ENCODE peak calls at places on chromosomes 16 and 17, in six cellular contexts. B, D, Z, U, S and O are unnamed samples.

GRCh38 chr17:38852771-38853291 is 690 bp downstream of the RPL23 start:
- DNase-seq in B (no peak), D (no peak), Z (no peak), U (no peak), S (no peak), O (no peak)

GRCh38 chr17:79087428-79088143 is 13.0 kb downstream of the ENGASE start:
- DNase-seq in B (no peak), D (peak; percentile 65), Z (peak; percentile 69), U (peak; percentile 69), S (peak; percentile 75), O (peak; percentile 92)

GRCh38 chr17:39196820-39197331 is 593 bp downstream of the CACNB1 start:
- DNase-seq in B (no peak), D (no peak), Z (peak; percentile 72), U (no peak), S (peak; percentile 24), O (no peak)

GRCh38 chr16:64159986-64160385 is 961.9 kb downstream of the CDH11 start:
- DNase-seq in B (no peak), D (no peak), Z (no peak), U (no peak), S (no peak), O (no peak)

GRCh38 chr16:29678691-29679267 is at the start of gene QPRT:
- DNase-seq in B (no peak), D (peak; percentile 67), Z (no peak), U (peak; percentile 47), S (peak; percentile 76), O (no peak)

GRCh38 chr16:49755291-49755611 is 100.7 kb downstream of the ZNF423 start:
- DNase-seq in B (no peak), D (peak; percentile 33), Z (no peak), U (peak; percentile 45), S (peak; percentile 3), O (no peak)

GRCh38 chr16:83420206-83420760 is 387.5 kb upstream of the HSBP1 start:
- DNase-seq in B (no peak), D (no peak), Z (no peak), U (no peak), S (no peak), O (no peak)

GRCh38 chr16:75402821-75403475 is 30.4 kb downstream of the CFDP1 start:
- DNase-seq in B (no peak), D (peak; percentile 34), Z (no peak), U (no peak), S (peak; percentile 30), O (no peak)

GRCh38 chr17:81309140-81309858 is 14.2 kb upstream of the SLC38A10 start:
- DNase-seq in B (peak; percentile 54), D (peak; percentile 97), Z (peak; percentile 92), U (peak; percentile 82), S (peak; percentile 93), O (peak; percentile 93)

GRCh38 chr17:81308161-81308560 is 13.1 kb upstream of the SLC38A10 start:
- DNase-seq in B (no peak), D (no peak), Z (no peak), U (no peak), S (no peak), O (no peak)

GRCh38 chr17:81306898-81307510 is 11.9 kb upstream of the SLC38A10 start:
- DNase-seq in B (no peak), D (no peak), Z (no peak), U (no peak), S (no peak), O (no peak)

GRCh38 chr17:81306491-81306890 is 11.4 kb upstream of the SLC38A10 start:
- DNase-seq in B (no peak), D (no peak), Z (no peak), U (no peak), S (no peak), O (no peak)

DNA sequence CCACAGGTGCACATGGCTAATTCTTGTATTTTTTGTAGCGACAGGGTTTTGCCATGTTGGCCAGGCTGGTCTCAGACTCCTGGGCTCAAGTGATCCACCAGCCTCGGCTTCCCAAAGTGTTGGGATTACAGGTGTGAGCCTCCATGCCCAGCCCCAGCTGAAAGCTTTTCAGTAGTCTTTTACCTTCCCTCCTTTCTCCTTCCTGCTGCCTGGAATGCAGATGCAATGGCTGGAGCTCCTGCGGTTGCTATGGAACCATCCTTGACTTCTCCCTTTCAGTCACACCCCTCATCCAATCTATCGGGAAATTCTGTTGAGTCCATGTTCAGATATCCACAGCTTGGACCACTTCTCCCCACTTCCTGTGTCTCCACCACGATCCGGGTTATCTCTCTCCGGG is 12.5 kb upstream of the SLC38A10 start:
- DNase-seq in B (no peak), D (no peak), Z (no peak), U (no peak), S (no peak), O (no peak)
- H3K4me1 ChIP-seq in B (peaks cover 8% of the 10 kb centered on the region), D (peaks cover 5% of the 10 kb centered on the region), Z (no peaks in the 10 kb centered on the region), U (peaks cover 12% of the 10 kb centered on the region), S (peaks cover 9% of the 10 kb centered on the region), O (peaks cover 6% of the 10 kb centered on the region)

GRCh38 chr17:31252741-31253140 is 44.3 kb downstream of the OMG start:
- DNase-seq in B (no peak), D (no peak), Z (no peak), U (no peak), S (no peak), O (no peak)

GRCh38 chr17:31251075-31251474 is 46.0 kb downstream of the OMG start:
- DNase-seq in B (no peak), D (peak; percentile 38), Z (no peak), U (no peak), S (no peak), O (no peak)

GRCh38 chr17:31249742-31250141 is 47.3 kb downstream of the OMG start:
- DNase-seq in B (no peak), D (no peak), Z (no peak), U (no peak), S (no peak), O (no peak)

GRCh38 chr17:31250229-31250628 is 46.8 kb downstream of the OMG start:
- DNase-seq in B (no peak), D (no peak), Z (no peak), U (no peak), S (no peak), O (no peak)

GRCh38 chr17:31251618-31252328 is 45.3 kb downstream of the OMG start:
- DNase-seq in B (no peak), D (peak; percentile 11), Z (no peak), U (no peak), S (no peak), O (no peak)
- H3K4me1 ChIP-seq in B (peaks cover 3% of the 10 kb centered on the region), D (no peaks in the 10 kb centered on the region), Z (no peaks in the 10 kb centered on the region), U (no peaks in the 10 kb centered on the region), S (peaks cover 3% of the 10 kb centered on the region), O (peaks cover 23% of the 10 kb centered on the region)

GRCh38 chr17:17060001-17060929 is 18.0 kb downstream of the MPRIP start:
- DNase-seq in B (no peak), D (no peak), Z (no peak), U (no peak), S (no peak), O (peak; percentile 62)

GRCh38 chr17:17061516-17061915 is 19.3 kb downstream of the MPRIP start:
- DNase-seq in B (no peak), D (no peak), Z (no peak), U (no peak), S (no peak), O (peak; percentile 18)

GRCh38 chr17:17060930-17061329 is 18.7 kb downstream of the MPRIP start:
- DNase-seq in B (no peak), D (no peak), Z (no peak), U (no peak), S (no peak), O (peak; percentile 28)

GRCh38 chr17:17058304-17058703 is 16.0 kb downstream of the MPRIP start:
- DNase-seq in B (no peak), D (no peak), Z (no peak), U (no peak), S (no peak), O (no peak)

GRCh38 chr17:17059301-17059890 is 17.1 kb downstream of the MPRIP start:
- DNase-seq in B (no peak), D (no peak), Z (no peak), U (no peak), S (no peak), O (no peak)
- H3K4me1 ChIP-seq in B (peaks cover 47% of the 10 kb centered on the region), D (peaks cover 15% of the 10 kb centered on the region), Z (peaks cover 5% of the 10 kb centered on the region), U (peaks cover 21% of the 10 kb centered on the region), S (peaks cover 39% of the 10 kb centered on the region), O (peaks cover 54% of the 10 kb centered on the region)

GRCh38 chr16:19698480-19699465 is 19.3 kb downstream of the KNOP1 start:
- DNase-seq in B (no peak), D (no peak), Z (no peak), U (no peak), S (peak; percentile 70), O (no peak)
- H3K4me1 ChIP-seq in B (peaks cover 3% of the 10 kb centered on the region), D (peaks cover 15% of the 10 kb centered on the region), Z (no peaks in the 10 kb centered on the region), U (peaks cover 4% of the 10 kb centered on the region), S (peaks cover 47% of the 10 kb centered on the region), O (peaks cover 32% of the 10 kb centered on the region)

GRCh38 chr16:8945626-8946296 is 17.9 kb downstream of the USP7 start:
- DNase-seq in B (no peak), D (no peak), Z (no peak), U (no peak), S (no peak), O (no peak)

GRCh38 chr16:8948069-8948593 is 15.6 kb downstream of the USP7 start:
- DNase-seq in B (no peak), D (no peak), Z (no peak), U (no peak), S (no peak), O (no peak)

GRCh38 chr16:8944113-8944765 is 19.5 kb downstream of the USP7 start:
- DNase-seq in B (no peak), D (no peak), Z (no peak), U (no peak), S (no peak), O (no peak)

GRCh38 chr16:8948831-8949230 is 14.9 kb downstream of the USP7 start:
- DNase-seq in B (no peak), D (no peak), Z (no peak), U (no peak), S (no peak), O (no peak)

GRCh38 chr16:8946544-8946943 is 17.2 kb downstream of the USP7 start:
- DNase-seq in B (no peak), D (no peak), Z (no peak), U (no peak), S (no peak), O (no peak)
- H3K4me1 ChIP-seq in B (peaks cover 37% of the 10 kb centered on the region), D (peaks cover 52% of the 10 kb centered on the region), Z (peaks cover 2% of the 10 kb centered on the region), U (peaks cover 7% of the 10 kb centered on the region), S (peaks cover 19% of the 10 kb centered on the region), O (peaks cover 99% of the 10 kb centered on the region)

GRCh38 chr17:83082899-83083367 is 3.5 kb downstream of the METRNL start:
- DNase-seq in B (no peak), D (no peak), Z (peak; percentile 70), U (no peak), S (no peak), O (no peak)
- H3K4me1 ChIP-seq in B (peaks cover 66% of the 10 kb centered on the region), D (peaks cover 13% of the 10 kb centered on the region), Z (no peaks in the 10 kb centered on the region), U (peaks cover 14% of the 10 kb centered on the region), S (no peaks in the 10 kb centered on the region), O (peaks cover 84% of the 10 kb centered on the region)